ENCODE peak calls at places on chromosome 1, in four cellular contexts. L, H, G and S are unnamed samples.

GRCh38 chr1:27622828-27623227 is 12.2 kb downstream of the FGR start:
- DNase-seq in L (no peak), H (no peak), G (no peak), S (no peak)

GRCh38 chr1:110084226-110085078 is 14.0 kb upstream of the ALX3 start:
- DNase-seq in L (no peak), H (no peak), G (peak), S (peak)

GRCh38 chr1:154170547-154171221 is 15.8 kb upstream of the NUP210L start:
- DNase-seq in L (no peak), H (no peak), G (no peak), S (no peak)

GRCh38 chr1:98046031-98046641 is 125.3 kb upstream of the DPYD start:
- DNase-seq in L (no peak), H (no peak), G (no peak), S (peak)

GRCh38 chr1:65541865-65542264 is 121.4 kb downstream of the LEPR start:
- DNase-seq in L (no peak), H (no peak), G (no peak), S (no peak)

GRCh38 chr1:213724640-213725536 is 262.9 kb upstream of the PROX1 start:
- DNase-seq in L (no peak), H (peak), G (no peak), S (no peak)

GRCh38 chr1:47942238-47942629 is 55.0 kb downstream of the TRABD2B start:
- DNase-seq in L (no peak), H (no peak), G (no peak), S (no peak)

GRCh38 chr1:1165485-1165884 is 8.2 kb upstream of the TTLL10 start:
- DNase-seq in L (no peak), H (no peak), G (no peak), S (no peak)

GRCh38 chr1:153395776-153396175 is 4.9 kb upstream of the S100A8 start:
- DNase-seq in L (no peak), H (no peak), G (no peak), S (no peak)

GRCh38 chr1:53293123-53293522 is 34.7 kb downstream of the LRP8 start:
- DNase-seq in L (no peak), H (no peak), G (no peak), S (no peak)

GRCh38 chr1:29830916-29831315 is 594.6 kb downstream of the PTPRU start:
- DNase-seq in L (no peak), H (no peak), G (no peak), S (no peak)

GRCh38 chr1:23902611-23903278 is 10.4 kb downstream of the CNR2 start:
- DNase-seq in L (no peak), H (no peak), G (no peak), S (no peak)

GRCh38 chr1:147472953-147473734 is 68.2 kb upstream of the BCL9 start:
- DNase-seq in L (no peak), H (no peak), G (no peak), S (peak)

GRCh38 chr1:20078166-20078565 is 8.2 kb downstream of the PLA2G5 start:
- DNase-seq in L (no peak), H (no peak), G (peak), S (no peak)

GRCh38 chr1:165840419-165840818 is 13.0 kb downstream of the UCK2 start:
- DNase-seq in L (no peak), H (no peak), G (no peak), S (no peak)

GRCh38 chr1:216221260-216221700 is 202.0 kb downstream of the USH2A start:
- DNase-seq in L (no peak), H (peak), G (peak), S (peak)

GRCh38 chr1:168636642-168637111 is 60.3 kb downstream of the XCL1 start:
- DNase-seq in L (no peak), H (no peak), G (no peak), S (no peak)

GRCh38 chr1:162627662-162628296 is 4.5 kb upstream of the DDR2 start:
- DNase-seq in L (peak), H (peak), G (no peak), S (peak)

GRCh38 chr1:244221961-244222360 is 170.9 kb downstream of the ZBTB18 start:
- DNase-seq in L (no peak), H (no peak), G (no peak), S (peak)

GRCh38 chr1:150554086-150554452 is 4.9 kb downstream of the ADAMTSL4 start:
- DNase-seq in L (no peak), H (no peak), G (no peak), S (no peak)

GRCh38 chr1:179177182-179177581 is 52.3 kb downstream of the ABL2 start:
- DNase-seq in L (no peak), H (no peak), G (no peak), S (peak)

GRCh38 chr1:230079211-230079590 is 12.2 kb downstream of the GALNT2 start:
- DNase-seq in L (no peak), H (no peak), G (no peak), S (no peak)

GRCh38 chr1:218447010-218447689 is 102.0 kb downstream of the TGFB2 start:
- DNase-seq in L (no peak), H (no peak), G (no peak), S (no peak)

GRCh38 chr1:167460836-167461235 is 57.5 kb downstream of the CD247 start:
- DNase-seq in L (no peak), H (no peak), G (no peak), S (no peak)

GRCh38 chr1:167455786-167456446 is 62.4 kb downstream of the CD247 start:
- DNase-seq in L (no peak), H (no peak), G (no peak), S (no peak)

GRCh38 chr1:167456500-167456899 is 61.8 kb downstream of the CD247 start:
- DNase-seq in L (no peak), H (no peak), G (no peak), S (no peak)

GRCh38 chr1:167456926-167457325 is 61.4 kb downstream of the CD247 start:
- DNase-seq in L (no peak), H (no peak), G (no peak), S (no peak)

DNA sequence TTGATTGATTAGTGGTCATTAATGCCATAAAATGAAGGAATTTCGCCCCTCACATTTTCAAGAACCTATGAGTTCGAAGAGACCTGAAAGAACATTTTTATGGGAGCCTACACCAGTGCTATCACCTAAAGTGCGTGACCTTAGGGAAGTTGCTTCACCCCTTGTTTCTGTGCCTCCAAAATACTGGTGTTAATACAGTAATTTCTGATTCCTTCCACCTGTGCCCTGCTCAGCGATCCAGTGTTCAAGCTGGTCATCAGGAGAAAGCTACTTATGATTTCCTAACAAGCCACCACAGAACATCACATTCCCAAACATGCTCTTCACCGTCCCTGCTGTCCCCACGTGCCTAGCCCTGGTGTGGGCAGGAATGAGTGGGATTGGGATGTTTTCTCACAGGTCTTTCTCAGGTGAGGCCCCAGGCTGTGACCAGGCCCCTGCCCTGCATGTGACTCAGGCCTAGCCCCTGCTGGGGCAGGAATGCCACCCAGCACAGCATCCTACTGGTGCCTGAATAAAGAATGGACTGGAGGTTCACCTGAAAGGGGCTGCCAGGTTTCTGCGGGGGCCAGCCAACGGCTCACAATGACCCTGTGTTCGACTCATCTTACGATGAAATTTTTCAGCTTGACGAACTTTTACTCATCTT is 60.3 kb downstream of the CD247 start:
- DNase-seq in L (no peak), H (no peak), G (no peak), S (no peak)
- TF ChIP-seq BHLHE40 in L (no peak), H (no peak), G (no peak), S (no peak)

GRCh38 chr1:116414364-116414763 is 41.3 kb downstream of the ATP1A1 start:
- DNase-seq in L (no peak), H (no peak), G (no peak), S (no peak)
- H3K9ac ChIP-seq in L (no peak), H (no peak), G (no peak), S (no peak)

GRCh38 chr1:159949891-159950480 is 4.1 kb downstream of the SLAMF9 start:
- DNase-seq in L (no peak), H (no peak), G (no peak), S (no peak)
- TF ChIP-seq BHLHE40 in L (no peak), H (no peak), G (no peak), S (no peak)

DNA sequence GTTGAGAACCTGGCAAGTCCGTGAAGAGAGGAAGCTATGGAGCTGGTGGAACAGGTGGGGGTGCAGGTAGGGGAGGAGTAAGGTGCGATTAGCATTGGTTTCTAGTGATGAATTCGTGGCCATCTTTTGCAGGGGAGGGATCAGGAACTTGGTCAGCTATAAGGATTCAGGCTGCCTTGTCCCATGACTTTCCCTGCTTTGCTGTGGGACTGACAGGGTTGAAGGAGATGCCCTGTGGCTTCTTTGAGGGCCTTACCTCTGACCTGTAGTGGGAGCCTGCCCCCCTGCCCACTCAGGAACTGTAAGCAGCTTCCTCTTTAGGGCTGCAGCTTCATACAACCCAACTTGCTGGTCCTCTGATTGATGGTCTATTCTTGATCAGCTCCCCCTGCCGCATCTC is 84.7 kb upstream of the CD34 start:
- DNase-seq in L (no peak), H (no peak), G (no peak), S (no peak)
- H3K9ac ChIP-seq in L (no peak), H (no peak), G (no peak), S (no peak)

GRCh38 chr1:17719874-17720273 is 35.3 kb upstream of the ACTL8 start:
- DNase-seq in L (no peak), H (no peak), G (no peak), S (peak)

GRCh38 chr1:17713993-17714392 is 41.1 kb upstream of the ACTL8 start:
- DNase-seq in L (no peak), H (no peak), G (no peak), S (no peak)

GRCh38 chr1:17718136-17718535 is 37.0 kb upstream of the ACTL8 start:
- DNase-seq in L (no peak), H (no peak), G (no peak), S (no peak)

GRCh38 chr1:17721444-17721843 is 33.7 kb upstream of the ACTL8 start:
- DNase-seq in L (no peak), H (no peak), G (no peak), S (no peak)

GRCh38 chr1:17717595-17717994 is 37.5 kb upstream of the ACTL8 start:
- DNase-seq in L (no peak), H (no peak), G (no peak), S (no peak)
- TF ChIP-seq BHLHE40 in L (no peak), H (no peak), G (no peak), S (no peak)

GRCh38 chr1:219467524-219467923 is 145.4 kb downstream of the ZC3H11B start:
- DNase-seq in L (no peak), H (no peak), G (no peak), S (peak)
- H3K9ac ChIP-seq in L (no peak), H (no peak), G (no peak), S (no peak)

GRCh38 chr1:205026181-205026580 is 16.8 kb upstream of the CNTN2 start:
- DNase-seq in L (no peak), H (no peak), G (no peak), S (no peak)
- TF ChIP-seq BHLHE40 in L (no peak), H (no peak), G (no peak), S (no peak)

DNA sequence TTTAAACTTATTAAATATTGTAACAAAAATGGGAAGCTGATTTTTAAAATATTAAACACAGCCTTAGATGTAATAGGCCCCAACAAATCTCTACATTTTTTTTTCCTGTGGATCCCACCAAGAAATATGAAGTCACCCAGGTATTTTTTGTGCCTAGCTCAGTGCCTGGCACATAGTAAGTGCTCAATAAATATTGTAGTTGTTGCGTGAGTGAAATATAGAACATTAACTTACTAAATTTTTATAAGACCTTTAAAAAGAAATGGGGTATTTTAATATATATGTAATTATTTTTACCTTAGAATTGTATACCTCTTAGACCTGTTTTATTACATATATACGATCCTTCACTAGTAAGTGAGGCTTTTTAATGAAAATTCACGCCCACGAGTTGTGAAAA is 569 bp upstream of the DNAH14 start:
- DNase-seq in L (no peak), H (no peak), G (no peak), S (no peak)
- H3K9ac ChIP-seq in L (no peak), H (no peak), G (no peak), S (no peak)

DNA sequence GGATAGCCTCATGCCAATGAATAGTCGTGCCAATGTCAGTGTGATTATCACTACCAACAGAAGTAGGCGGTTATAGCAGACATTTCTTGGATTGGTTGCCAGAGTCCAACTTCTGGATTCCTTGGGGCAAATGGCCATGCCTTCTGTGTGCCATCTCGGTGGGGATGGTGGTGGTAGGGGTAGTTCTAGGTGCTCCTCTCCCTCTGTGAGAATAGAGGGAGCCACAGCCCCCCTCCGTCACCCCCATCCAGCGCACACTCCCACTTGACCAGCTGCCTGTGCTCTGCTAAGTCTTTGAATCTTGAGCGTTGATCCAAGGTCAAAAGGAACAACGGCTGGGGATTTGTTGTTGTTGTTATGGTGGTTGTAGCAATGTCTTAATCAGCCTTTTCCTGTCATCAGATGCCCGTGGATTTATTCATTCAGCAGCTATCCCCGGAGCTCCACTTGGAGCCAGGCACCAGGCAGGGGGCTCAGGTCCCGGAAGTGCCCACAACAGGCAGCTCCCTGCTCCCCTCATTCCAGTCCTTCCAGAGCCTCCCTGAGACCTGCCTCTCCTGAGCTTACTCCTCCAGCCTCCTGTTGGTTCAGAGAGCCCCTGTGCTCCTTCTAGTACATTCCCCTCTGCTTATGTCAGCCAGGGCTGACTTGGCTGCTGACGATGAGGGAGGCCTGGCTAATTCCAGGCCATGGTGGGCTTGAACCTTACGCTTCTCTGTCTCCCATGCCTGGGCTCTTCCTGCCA is 146.5 kb upstream of the WNT4 start:
- DNase-seq in L (no peak), H (no peak), G (no peak), S (no peak)
- TF ChIP-seq BHLHE40 in L (no peak), H (no peak), G (no peak), S (no peak)

DNA sequence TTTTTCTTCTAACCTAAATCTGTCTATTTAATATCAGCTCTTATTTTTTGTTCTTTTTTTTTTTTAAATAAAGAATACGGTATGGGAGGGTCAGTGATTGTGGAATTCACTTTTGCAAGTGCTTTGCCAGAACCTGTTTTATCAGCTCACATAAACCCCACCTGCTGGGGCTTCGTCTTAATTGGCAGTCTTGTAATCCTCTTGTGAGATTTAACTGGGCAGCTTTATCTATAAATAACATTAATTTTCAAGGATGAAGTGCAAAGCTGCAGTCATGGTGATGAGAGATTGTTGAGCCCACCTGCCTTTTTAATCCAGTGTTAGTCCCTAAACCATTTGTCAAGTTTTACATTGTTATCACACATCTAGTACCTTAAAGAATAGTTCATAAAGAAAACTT is 18.2 kb upstream of the PDC start:
- DNase-seq in L (no peak), H (no peak), G (no peak), S (no peak)
- H3K9ac ChIP-seq in L (no peak), H (no peak), G (no peak), S (no peak)